ENCODE peak calls at places on chromosomes 5 and 9, in four cellular contexts. One of them, this sample, is unnamed. For H3K4me1 and H3K9me3, the result is how much of the 10 kb centered on the place peaks cover.

GRCh38 chr5:33425334-33425733 is 15.4 kb upstream of the TARS1 start:
- DNase-seq in body of pancreas: no peak
- DNase-seq in psoas muscle: no peak
- DNase-seq in CD4-positive, alpha-beta memory T cell: no peak
- DNase-seq in this sample: no peak

GRCh38 chr5:172078027-172078426 is 71.6 kb upstream of the FBXW11 start:
- DNase-seq in psoas muscle: no peak
- DNase-seq in body of pancreas: peak
- DNase-seq in CD4-positive, alpha-beta memory T cell: no peak
- DNase-seq in this sample: no peak

GRCh38 chr5:37187465-37187977 is 61.7 kb downstream of the CPLANE1 start:
- DNase-seq in psoas muscle: no peak
- DNase-seq in body of pancreas: no peak
- DNase-seq in CD4-positive, alpha-beta memory T cell: no peak
- DNase-seq in this sample: no peak

GRCh38 chr9:81819859-81820546 is 108.2 kb upstream of the SPATA31D4 start:
- DNase-seq in body of pancreas: no peak
- DNase-seq in psoas muscle: no peak
- DNase-seq in CD4-positive, alpha-beta memory T cell: no peak
- DNase-seq in this sample: peak

GRCh38 chr5:67166460-67166871 is 30.1 kb downstream of the CD180 start:
- DNase-seq in psoas muscle: peak
- DNase-seq in body of pancreas: peak
- DNase-seq in CD4-positive, alpha-beta memory T cell: peak
- DNase-seq in this sample: no peak

GRCh38 chr9:98373622-98374021 is 118.2 kb upstream of the TBC1D2 start:
- DNase-seq in CD4-positive, alpha-beta memory T cell: no peak
- DNase-seq in psoas muscle: no peak
- DNase-seq in body of pancreas: no peak
- DNase-seq in this sample: no peak

GRCh38 chr5:110414360-110414759 is 312.1 kb downstream of the TMEM232 start:
- DNase-seq in body of pancreas: no peak
- DNase-seq in CD4-positive, alpha-beta memory T cell: no peak
- DNase-seq in psoas muscle: no peak
- DNase-seq in this sample: peak

GRCh38 chr9:137516144-137516917 is 33.9 kb downstream of the PNPLA7 start:
- DNase-seq in psoas muscle: no peak
- DNase-seq in body of pancreas: no peak
- DNase-seq in CD4-positive, alpha-beta memory T cell: no peak
- DNase-seq in this sample: no peak

GRCh38 chr5:151093476-151093889 is 12.6 kb upstream of the TNIP1 start:
- DNase-seq in body of pancreas: no peak
- DNase-seq in psoas muscle: no peak
- DNase-seq in CD4-positive, alpha-beta memory T cell: no peak
- DNase-seq in this sample: no peak

GRCh38 chr9:110432253-110432652 is 94.6 kb upstream of the TXNDC8 start:
- DNase-seq in psoas muscle: no peak
- DNase-seq in body of pancreas: no peak
- DNase-seq in CD4-positive, alpha-beta memory T cell: no peak
- DNase-seq in this sample: peak

GRCh38 chr5:68239485-68239884 is 23.9 kb downstream of the PIK3R1 start:
- DNase-seq in body of pancreas: peak
- DNase-seq in psoas muscle: peak
- DNase-seq in CD4-positive, alpha-beta memory T cell: peak
- DNase-seq in this sample: no peak

GRCh38 chr9:86500667-86501435 is 146.6 kb upstream of the TUT7 start:
- DNase-seq in CD4-positive, alpha-beta memory T cell: no peak
- DNase-seq in body of pancreas: no peak
- DNase-seq in psoas muscle: no peak
- DNase-seq in this sample: no peak

GRCh38 chr9:126527109-126527825 is 86.5 kb upstream of the LMX1B start:
- DNase-seq in psoas muscle: no peak
- DNase-seq in body of pancreas: no peak
- DNase-seq in CD4-positive, alpha-beta memory T cell: no peak
- DNase-seq in this sample: no peak

GRCh38 chr5:14035859-14036440 is 91.5 kb upstream of the DNAH5 start:
- DNase-seq in psoas muscle: no peak
- DNase-seq in CD4-positive, alpha-beta memory T cell: no peak
- DNase-seq in body of pancreas: peak
- DNase-seq in this sample: peak

GRCh38 chr9:89077519-89077918 is 86.3 kb downstream of the S1PR3 start:
- DNase-seq in body of pancreas: no peak
- DNase-seq in psoas muscle: no peak
- DNase-seq in CD4-positive, alpha-beta memory T cell: no peak
- DNase-seq in this sample: no peak

GRCh38 chr5:73821003-73821402 is 195.0 kb downstream of the ARHGEF28 start:
- DNase-seq in CD4-positive, alpha-beta memory T cell: no peak
- DNase-seq in body of pancreas: no peak
- DNase-seq in psoas muscle: no peak
- DNase-seq in this sample: no peak

GRCh38 chr9:89311346-89312153 is 555 bp downstream of the CKS2 start:
- DNase-seq in CD4-positive, alpha-beta memory T cell: peak
- DNase-seq in psoas muscle: no peak
- DNase-seq in body of pancreas: no peak
- DNase-seq in this sample: peak

GRCh38 chr9:37309136-37309535 is 113.4 kb upstream of the GRHPR start:
- DNase-seq in CD4-positive, alpha-beta memory T cell: no peak
- DNase-seq in psoas muscle: no peak
- DNase-seq in body of pancreas: peak
- DNase-seq in this sample: no peak

GRCh38 chr5:113397046-113397445 is 37.7 kb downstream of the TSSK1B start:
- DNase-seq in psoas muscle: no peak
- DNase-seq in body of pancreas: no peak
- DNase-seq in CD4-positive, alpha-beta memory T cell: no peak
- DNase-seq in this sample: no peak

GRCh38 chr9:89639367-89639795 is 34.6 kb downstream of the GADD45G start:
- DNase-seq in CD4-positive, alpha-beta memory T cell: no peak
- DNase-seq in body of pancreas: peak
- DNase-seq in psoas muscle: peak
- DNase-seq in this sample: no peak

GRCh38 chr5:168947212-168947868 is 353.6 kb downstream of the SLIT3 start:
- DNase-seq in psoas muscle: no peak
- DNase-seq in body of pancreas: peak
- DNase-seq in CD4-positive, alpha-beta memory T cell: no peak
- DNase-seq in this sample: peak

GRCh38 chr5:94749048-94749447 is 130.6 kb downstream of the SLF1 start:
- DNase-seq in psoas muscle: no peak
- DNase-seq in CD4-positive, alpha-beta memory T cell: no peak
- DNase-seq in body of pancreas: no peak
- DNase-seq in this sample: no peak

GRCh38 chr5:113056988-113057387 is 80.4 kb downstream of the DCP2 start:
- DNase-seq in psoas muscle: no peak
- DNase-seq in CD4-positive, alpha-beta memory T cell: no peak
- DNase-seq in body of pancreas: no peak
- DNase-seq in this sample: no peak

GRCh38 chr5:149439899-149440655 is 61.0 kb upstream of the IL17B start:
- DNase-seq in body of pancreas: peak
- DNase-seq in CD4-positive, alpha-beta memory T cell: no peak
- DNase-seq in psoas muscle: no peak
- DNase-seq in this sample: no peak

GRCh38 chr5:138873886-138874200 is 1.3 kb downstream of the LRRTM2 start:
- DNase-seq in psoas muscle: no peak
- DNase-seq in CD4-positive, alpha-beta memory T cell: no peak
- DNase-seq in body of pancreas: no peak
- DNase-seq in this sample: no peak

GRCh38 chr5:32852535-32852934 is 141.4 kb downstream of the NPR3 start:
- DNase-seq in body of pancreas: peak
- DNase-seq in psoas muscle: peak
- DNase-seq in CD4-positive, alpha-beta memory T cell: no peak
- DNase-seq in this sample: peak

GRCh38 chr5:10173716-10174115 is 76.0 kb downstream of the ATPSCKMT start:
- DNase-seq in psoas muscle: no peak
- DNase-seq in body of pancreas: no peak
- DNase-seq in CD4-positive, alpha-beta memory T cell: no peak
- DNase-seq in this sample: no peak

GRCh38 chr5:156103116-156103860 is 223.7 kb upstream of the SGCD start:
- DNase-seq in body of pancreas: no peak
- DNase-seq in psoas muscle: no peak
- DNase-seq in CD4-positive, alpha-beta memory T cell: no peak
- DNase-seq in this sample: no peak

GRCh38 chr9:84858373-84858772 is 188.8 kb downstream of the NTRK2 start:
- DNase-seq in body of pancreas: no peak
- DNase-seq in CD4-positive, alpha-beta memory T cell: no peak
- DNase-seq in psoas muscle: no peak
- DNase-seq in this sample: no peak

GRCh38 chr9:131546336-131547084 is 1.2 kb downstream of the PRRT1B start:
- DNase-seq in psoas muscle: no peak
- DNase-seq in body of pancreas: peak
- DNase-seq in CD4-positive, alpha-beta memory T cell: no peak
- DNase-seq in this sample: peak

GRCh38 chr9:123825337-123825736 is 104.6 kb downstream of the DENND1A start:
- DNase-seq in body of pancreas: no peak
- DNase-seq in CD4-positive, alpha-beta memory T cell: no peak
- DNase-seq in psoas muscle: no peak
- DNase-seq in this sample: peak

GRCh38 chr9:123832176-123832575 is 97.8 kb downstream of the DENND1A start:
- DNase-seq in psoas muscle: no peak
- DNase-seq in CD4-positive, alpha-beta memory T cell: no peak
- DNase-seq in body of pancreas: no peak
- DNase-seq in this sample: no peak

GRCh38 chr9:123823194-123823947 is 106.6 kb downstream of the DENND1A start:
- DNase-seq in psoas muscle: no peak
- DNase-seq in CD4-positive, alpha-beta memory T cell: no peak
- DNase-seq in body of pancreas: no peak
- DNase-seq in this sample: no peak

GRCh38 chr9:123832858-123833257 is 97.1 kb downstream of the DENND1A start:
- DNase-seq in psoas muscle: no peak
- DNase-seq in body of pancreas: no peak
- DNase-seq in CD4-positive, alpha-beta memory T cell: no peak
- DNase-seq in this sample: no peak

GRCh38 chr9:123828449-123828848 is 101.5 kb downstream of the DENND1A start:
- DNase-seq in psoas muscle: no peak
- DNase-seq in CD4-positive, alpha-beta memory T cell: no peak
- DNase-seq in body of pancreas: no peak
- DNase-seq in this sample: no peak
- H3K4me1 ChIP-seq in psoas muscle: under half
- H3K4me1 ChIP-seq in CD4-positive, alpha-beta memory T cell: under half
- H3K4me1 ChIP-seq in body of pancreas: under half
- H3K4me1 ChIP-seq in this sample: under half

GRCh38 chr5:56430437-56430836 is 197.3 kb upstream of the ANKRD55 start:
- DNase-seq in body of pancreas: no peak
- DNase-seq in psoas muscle: no peak
- DNase-seq in CD4-positive, alpha-beta memory T cell: no peak
- DNase-seq in this sample: no peak
- H3K9me3 ChIP-seq in body of pancreas: under half
- H3K9me3 ChIP-seq in psoas muscle: under half
- H3K9me3 ChIP-seq in CD4-positive, alpha-beta memory T cell: under half
- H3K9me3 ChIP-seq in this sample: under half

DNA sequence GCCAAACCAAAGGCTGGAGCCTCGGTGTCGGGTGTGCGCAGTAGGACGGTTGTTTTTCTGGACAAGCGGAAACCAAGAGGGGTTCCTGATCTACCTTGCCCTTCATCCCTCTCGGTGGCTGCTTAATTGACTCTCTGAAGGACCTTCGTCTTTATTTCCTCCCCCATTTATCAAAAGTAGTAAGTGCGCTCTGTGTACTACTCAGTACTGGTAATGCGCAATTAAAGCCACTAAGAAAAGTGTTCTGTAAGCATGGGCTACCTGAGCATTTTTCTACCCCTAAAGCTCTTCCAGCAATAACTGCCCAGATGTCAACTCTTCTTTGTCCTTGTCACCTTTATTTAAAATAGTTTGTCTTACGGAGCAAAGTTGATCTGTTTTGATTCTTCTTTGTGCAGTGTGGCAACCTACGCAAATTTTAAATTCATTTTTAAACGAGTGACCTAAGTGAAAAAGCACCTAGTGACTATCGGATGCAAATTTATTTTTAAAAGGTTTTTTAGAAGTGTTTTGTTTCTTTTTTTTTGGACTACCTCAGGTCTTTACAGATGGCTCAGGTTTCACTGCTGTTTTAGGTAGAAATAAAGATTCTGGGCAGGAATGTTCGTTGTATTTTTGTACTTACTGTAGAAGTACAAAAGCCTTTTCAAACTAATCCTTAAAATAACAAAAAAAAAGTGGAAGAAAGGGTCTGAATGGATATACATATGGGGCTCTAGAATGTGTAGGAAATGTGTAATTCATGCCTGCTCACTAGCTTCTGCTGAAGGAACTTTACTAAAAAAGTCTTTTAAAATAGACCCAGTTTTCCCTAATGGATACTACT is 2.0 kb downstream of the JMY start:
- DNase-seq in body of pancreas: no peak
- DNase-seq in psoas muscle: no peak
- DNase-seq in CD4-positive, alpha-beta memory T cell: no peak
- DNase-seq in this sample: no peak
- H3K4me1 ChIP-seq in body of pancreas: under half
- H3K4me1 ChIP-seq in psoas muscle: under half
- H3K4me1 ChIP-seq in CD4-positive, alpha-beta memory T cell: half or more
- H3K4me1 ChIP-seq in this sample: under half

GRCh38 chr9:135476981-135477380 is 2.6 kb upstream of the PPP1R26 start:
- DNase-seq in CD4-positive, alpha-beta memory T cell: no peak
- DNase-seq in psoas muscle: no peak
- DNase-seq in body of pancreas: no peak
- DNase-seq in this sample: peak
- H3K9me3 ChIP-seq in CD4-positive, alpha-beta memory T cell: under half
- H3K9me3 ChIP-seq in psoas muscle: under half
- H3K9me3 ChIP-seq in body of pancreas: under half
- H3K9me3 ChIP-seq in this sample: under half

GRCh38 chr5:79508354-79508753 is 5.6 kb downstream of the HOMER1 start:
- DNase-seq in CD4-positive, alpha-beta memory T cell: no peak
- DNase-seq in body of pancreas: no peak
- DNase-seq in psoas muscle: no peak
- DNase-seq in this sample: no peak
- H3K4me1 ChIP-seq in CD4-positive, alpha-beta memory T cell: under half
- H3K4me1 ChIP-seq in body of pancreas: under half
- H3K4me1 ChIP-seq in psoas muscle: under half
- H3K4me1 ChIP-seq in this sample: under half

DNA sequence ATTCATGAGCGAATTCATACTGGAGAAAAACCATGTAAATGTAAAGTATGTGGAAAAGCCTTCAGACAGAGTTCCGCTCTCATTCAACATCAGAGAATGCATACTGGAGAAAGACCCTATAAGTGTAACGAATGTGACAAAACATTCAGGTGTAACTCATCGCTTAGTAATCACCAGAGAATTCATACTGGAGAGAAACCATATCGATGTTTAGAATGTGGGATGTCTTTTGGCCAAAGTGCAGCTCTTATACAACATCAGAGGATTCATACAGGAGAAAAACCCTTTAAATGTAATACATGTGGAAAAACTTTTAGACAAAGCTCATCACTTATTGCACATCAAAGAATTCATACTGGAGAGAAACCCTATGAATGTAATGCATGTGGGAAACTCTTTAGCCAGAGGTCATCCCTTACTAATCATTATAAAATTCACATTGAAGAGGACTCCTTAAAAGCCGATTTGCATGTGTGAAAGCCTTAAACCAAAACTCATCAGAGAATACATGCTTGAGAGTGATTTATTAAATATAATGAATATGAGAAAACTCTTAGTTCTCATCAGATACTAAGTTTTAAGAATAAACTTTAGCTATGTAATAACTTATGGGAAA is 11.8 kb upstream of the ZFP2 start:
- DNase-seq in body of pancreas: no peak
- DNase-seq in psoas muscle: no peak
- DNase-seq in CD4-positive, alpha-beta memory T cell: no peak
- DNase-seq in this sample: no peak
- H3K9me3 ChIP-seq in body of pancreas: under half
- H3K9me3 ChIP-seq in psoas muscle: half or more
- H3K9me3 ChIP-seq in CD4-positive, alpha-beta memory T cell: half or more
- H3K9me3 ChIP-seq in this sample: under half